ENCODE peak calls at places on chromosome 5, in five cellular contexts. V is PC-3, Y is GM20000, T is esophagus squamous epithelium, M is adrenal gland. R is an unnamed sample.

GRCh38 chr5:68450245-68450852 is 234.8 kb downstream of the PIK3R1 start:
- DNase-seq in Y (no peak), T (no peak), M (no peak), V (peak; percentile 72), R (no peak)

GRCh38 chr5:180135128-180135955 is 63.8 kb upstream of the RNF130 start:
- DNase-seq in V (peak; percentile 83), Y (no peak), M (no peak), T (no peak), R (peak; percentile 36)

GRCh38 chr5:102903074-102903871 is 148.2 kb downstream of the PAM start:
- DNase-seq in Y (no peak), T (no peak), V (peak; percentile 44), M (no peak), R (no peak)

GRCh38 chr5:15501057-15501791 is 1.2 kb downstream of the FBXL7 start:
- DNase-seq in M (peak; percentile 54), Y (peak; percentile 27), V (no peak), T (no peak), R (no peak)

GRCh38 chr5:139642213-139642612 is 5.9 kb upstream of the CXXC5 start:
- DNase-seq in V (no peak), M (no peak), T (no peak), Y (no peak), R (no peak)

GRCh38 chr5:163773181-163773580 is 267.8 kb downstream of the MAT2B start:
- DNase-seq in M (no peak), Y (no peak), V (no peak), T (no peak), R (no peak)

GRCh38 chr5:55645304-55645703 is 66.8 kb downstream of the SLC38A9 start:
- DNase-seq in T (no peak), M (no peak), V (peak; percentile 16), Y (no peak), R (no peak)

GRCh38 chr5:56986631-56986957 is 34.7 kb upstream of the MIER3 start:
- DNase-seq in V (no peak), T (no peak), Y (no peak), M (no peak), R (no peak)

GRCh38 chr5:165209101-165209727 is 1703.8 kb downstream of the MAT2B start:
- DNase-seq in M (no peak), V (peak; percentile 53), T (no peak), Y (peak; percentile 11), R (no peak)

GRCh38 chr5:148543727-148544126 is 110.6 kb downstream of the HTR4 start:
- DNase-seq in T (no peak), Y (no peak), V (no peak), M (no peak), R (no peak)

GRCh38 chr5:135324897-135325650 is 74.0 kb downstream of the MACROH2A1 start:
- DNase-seq in V (peak; percentile 60), T (no peak), M (no peak), Y (no peak), R (no peak)

GRCh38 chr5:172860520-172861443 is 26.7 kb downstream of the ERGIC1 start:
- DNase-seq in V (no peak), T (no peak), Y (no peak), M (peak; percentile 84), R (no peak)

GRCh38 chr5:141100243-141100805 is at the start of gene PCDHB3:
- DNase-seq in V (no peak), M (no peak), Y (no peak), T (no peak), R (no peak)

GRCh38 chr5:27494845-27495244 is 456.5 kb upstream of the CDH9 start:
- DNase-seq in M (no peak), V (peak; percentile 83), T (no peak), Y (no peak), R (no peak)

GRCh38 chr5:36744678-36745659 is 131.6 kb upstream of the NIPBL start:
- DNase-seq in Y (peak; percentile 79), M (peak; percentile 62), T (no peak), V (peak; percentile 94), R (peak; percentile 88)

GRCh38 chr5:33311893-33312292 is 128.9 kb upstream of the TARS1 start:
- DNase-seq in V (peak; percentile 96), Y (no peak), T (no peak), M (no peak), R (no peak)

GRCh38 chr5:116990010-116990409 is 415.4 kb upstream of the SEMA6A start:
- DNase-seq in Y (no peak), V (no peak), M (no peak), T (no peak), R (no peak)

GRCh38 chr5:80569961-80570786 is at the start of gene ANKRD34B:
- DNase-seq in T (no peak), Y (peak; percentile 65), M (no peak), V (no peak), R (no peak)

GRCh38 chr5:66339896-66340295 is 195.8 kb downstream of the SREK1 start:
- DNase-seq in M (no peak), Y (no peak), V (no peak), T (no peak), R (no peak)

GRCh38 chr5:113226337-113226736 is 208.5 kb downstream of the TSSK1B start:
- DNase-seq in Y (no peak), T (no peak), M (no peak), V (no peak), R (no peak)

GRCh38 chr5:31029925-31030324 is 163.6 kb upstream of the CDH6 start:
- DNase-seq in V (no peak), M (no peak), Y (no peak), T (no peak), R (no peak)

GRCh38 chr5:177275883-177276282 is 27.6 kb downstream of the RAB24 start:
- DNase-seq in V (no peak), T (no peak), M (no peak), Y (no peak), R (no peak)
- TF ChIP-seq CTCF in V (no peak), T (no peak), M (no peak), Y (no peak), R (no peak)

DNA sequence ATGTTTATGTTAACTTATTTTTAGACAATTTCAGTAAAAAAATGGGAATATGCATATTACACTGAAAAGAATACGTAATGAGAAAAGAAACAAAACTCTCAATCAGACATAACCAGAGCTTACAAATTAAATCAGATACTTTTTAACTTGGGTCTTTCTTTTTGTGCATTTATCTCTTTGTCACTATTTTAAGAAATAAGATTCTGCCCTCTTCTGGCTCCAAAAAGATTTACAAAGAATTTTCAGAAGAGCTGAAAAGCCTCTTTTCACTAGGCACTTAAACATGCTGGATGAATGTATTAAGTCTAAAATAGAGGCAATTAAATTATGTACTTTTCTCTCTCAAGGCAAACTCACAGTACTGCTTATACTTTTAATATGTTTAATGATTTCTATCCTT is 55.5 kb downstream of the CEP120 start:
- DNase-seq in M (no peak), T (no peak), Y (no peak), V (peak; percentile 31), R (no peak)
- TF ChIP-seq CTCF in M (no peak), T (peak; percentile 27), Y (no peak), V (peak; percentile 61), R (peak; percentile 42)

DNA sequence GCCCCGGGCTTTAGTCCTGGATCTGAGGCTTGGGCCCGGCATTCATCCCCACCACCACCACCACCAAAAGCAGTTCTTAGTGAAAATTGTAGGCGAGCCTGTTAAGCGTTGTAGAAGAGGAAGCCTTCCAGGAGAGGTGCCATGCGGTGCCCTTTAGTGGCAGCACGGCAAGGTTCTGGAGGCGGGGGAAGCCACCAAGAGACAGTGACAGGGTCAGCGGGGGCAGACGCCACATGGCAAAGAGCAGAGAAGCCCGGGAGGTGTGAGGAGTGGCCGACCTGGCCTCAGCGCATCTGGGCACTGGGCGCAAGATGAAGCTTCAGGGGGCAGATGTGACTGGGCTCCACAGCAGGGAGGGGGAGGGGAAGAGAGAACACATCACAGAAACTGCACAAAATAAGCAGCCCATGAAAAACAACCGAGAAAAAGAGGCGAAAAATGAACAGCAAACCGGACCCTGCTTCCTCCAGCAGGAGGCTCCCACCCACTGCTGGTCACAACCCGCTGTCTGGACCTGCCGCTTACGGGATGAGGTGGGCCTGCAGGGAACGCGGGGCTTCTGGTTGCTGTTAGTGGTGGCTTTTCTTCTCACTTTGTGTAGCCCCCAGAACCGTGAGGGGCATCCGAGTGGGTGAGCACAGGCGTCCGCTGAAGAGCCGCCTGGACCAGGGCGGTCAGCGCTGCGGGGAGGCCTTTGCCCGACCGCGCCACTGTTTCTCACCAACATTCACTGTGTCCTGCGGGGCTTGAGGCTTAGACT is 4.3 kb downstream of the LRRC14B start:
- DNase-seq in Y (no peak), V (no peak), T (no peak), M (no peak), R (no peak)
- TF ChIP-seq CTCF in Y (no peak), V (no peak), T (no peak), M (no peak), R (no peak)

GRCh38 chr5:6296524-6296923 is 81.8 kb downstream of the MED10 start:
- DNase-seq in T (no peak), V (no peak), M (no peak), Y (no peak), R (no peak)
- TF ChIP-seq CTCF in T (no peak), V (peak; percentile 40), M (no peak), Y (no peak), R (no peak)

DNA sequence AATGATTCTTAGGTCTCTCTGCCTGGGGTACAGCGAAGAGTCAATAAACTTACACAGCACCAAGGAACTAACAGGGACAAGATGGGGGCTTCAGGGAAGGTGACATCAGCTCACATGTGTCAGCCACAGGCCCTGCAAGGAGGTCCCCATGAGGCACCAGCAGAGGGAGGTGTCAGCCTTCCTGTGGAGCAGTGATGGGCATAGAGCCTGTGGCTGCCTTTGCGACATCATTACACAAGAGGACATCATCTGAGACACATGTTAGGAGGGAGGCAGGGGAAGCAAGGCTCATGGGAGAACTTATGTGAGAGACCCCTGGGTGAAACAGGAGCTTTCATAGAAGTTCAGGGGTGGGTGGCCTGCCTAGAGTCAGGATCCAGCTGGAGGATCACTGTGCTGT is 389.6 kb downstream of the SEMA5A start:
- DNase-seq in V (peak; percentile 86), Y (peak; percentile 20), T (no peak), M (no peak), R (no peak)
- TF ChIP-seq CTCF in V (peak; percentile 95), Y (no peak), T (no peak), M (peak; percentile 18), R (peak; percentile 12)

DNA sequence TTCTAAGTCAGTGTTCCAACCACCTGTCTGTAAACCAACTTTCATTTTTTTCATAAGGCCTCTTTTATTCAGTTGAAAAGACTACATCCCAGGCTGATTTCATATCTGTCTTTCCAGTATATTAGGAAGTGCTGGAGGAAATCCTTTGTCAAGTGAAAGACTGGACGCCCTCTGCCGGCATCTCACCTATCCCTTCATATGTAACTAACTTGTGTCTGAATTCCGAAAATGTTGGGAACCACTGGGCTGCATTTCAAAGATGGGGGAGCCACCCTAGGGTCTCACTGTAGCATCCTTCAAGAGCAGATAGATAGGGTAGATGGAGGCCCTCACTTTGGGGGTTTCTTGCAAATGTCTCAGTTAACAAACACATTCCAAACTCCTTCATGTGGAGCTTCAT is 569.8 kb downstream of the CTNND2 start:
- DNase-seq in T (no peak), V (peak; percentile 58), Y (no peak), M (no peak), R (no peak)
- TF ChIP-seq CTCF in T (no peak), V (peak; percentile 74), Y (no peak), M (no peak), R (no peak)

GRCh38 chr5:11903614-11904269 is 504 bp downstream of the CTNND2 start:
- DNase-seq in M (no peak), V (peak; percentile 57), T (no peak), Y (peak; percentile 31), R (peak; percentile 41)
- TF ChIP-seq CTCF in M (no peak), V (no peak), T (no peak), Y (no peak), R (peak; percentile 30)

R was measured in mesothelial cell of epicardium.